ENCODE peak calls at places on chromosomes 16 and 17, in ten cellular contexts. F, G, T, C, A, K, U, V, P and O are unnamed samples.
A peak's percentile ranks its signal among the peaks of the same experiment; 100 is the strongest.

GRCh38 chr16:83969771-83970429 is 1.9 kb downstream of the NECAB2 start:
- DNase-seq in F (no peak), G (no peak), T (no peak), C (no peak), A (no peak), K (no peak), U (no peak), V (no peak), P (no peak), O (no peak)

GRCh38 chr17:72173475-72174116 is 52.8 kb downstream of the SOX9 start:
- DNase-seq in F (no peak), G (no peak), T (no peak), C (no peak), A (no peak), K (no peak), U (no peak), V (no peak), P (no peak), O (no peak)

GRCh38 chr17:42670199-42670924 is 6.4 kb downstream of the PLEKHH3 start:
- DNase-seq in F (no peak), G (no peak), T (no peak), C (no peak), A (no peak), K (peak; percentile 42), U (no peak), V (no peak), P (no peak), O (peak; percentile 55)

GRCh38 chr16:23567602-23568001 is 10.1 kb downstream of the UBFD1 start:
- DNase-seq in F (no peak), G (no peak), T (no peak), C (no peak), A (no peak), K (no peak), U (no peak), V (no peak), P (no peak), O (no peak)

GRCh38 chr16:84193480-84193879 is 2.5 kb downstream of the ADAD2 start:
- DNase-seq in F (no peak), G (no peak), T (no peak), C (no peak), A (no peak), K (no peak), U (no peak), V (no peak), P (no peak), O (no peak)

GRCh38 chr16:59296888-59297287 is 562.8 kb upstream of the GOT2 start:
- DNase-seq in F (no peak), G (no peak), T (no peak), C (no peak), A (no peak), K (no peak), U (no peak), V (no peak), P (no peak), O (no peak)

GRCh38 chr17:81219476-81220180 is 3.1 kb downstream of the CEP131 start:
- DNase-seq in F (no peak), G (no peak), T (no peak), C (no peak), A (no peak), K (no peak), U (no peak), V (no peak), P (no peak), O (no peak)

GRCh38 chr16:31473300-31474052 is 1.5 kb downstream of the TGFB1I1 start:
- DNase-seq in F (no peak), G (no peak), T (no peak), C (peak; percentile 36), A (no peak), K (peak; percentile 46), U (no peak), V (no peak), P (no peak), O (no peak)

GRCh38 chr17:48162305-48162934 is 54.9 kb downstream of the SNX11 start:
- DNase-seq in F (no peak), G (no peak), T (no peak), C (no peak), A (no peak), K (no peak), U (no peak), V (no peak), P (no peak), O (peak; percentile 32)

GRCh38 chr16:71610936-71611871 is 14.8 kb upstream of the MARVELD3 start:
- DNase-seq in F (peak; percentile 28), G (peak; percentile 78), T (peak; percentile 52), C (peak; percentile 73), A (peak; percentile 64), K (peak; percentile 86), U (peak; percentile 33), V (no peak), P (no peak), O (peak; percentile 86)

GRCh38 chr16:21645261-21645721 is 7.1 kb downstream of the IGSF6 start:
- DNase-seq in F (no peak), G (no peak), T (no peak), C (no peak), A (no peak), K (no peak), U (no peak), V (no peak), P (no peak), O (no peak)

GRCh38 chr17:82734987-82735866 is at the start of gene FN3K:
- DNase-seq in F (peak; percentile 47), G (peak; percentile 74), T (peak; percentile 40), C (peak; percentile 77), A (peak; percentile 64), K (peak; percentile 81), U (peak; percentile 78), V (no peak), P (peak; percentile 54), O (peak; percentile 66)

GRCh38 chr17:59151007-59151406 is 4.0 kb downstream of the SKA2 start:
- DNase-seq in F (no peak), G (no peak), T (no peak), C (no peak), A (no peak), K (no peak), U (no peak), V (no peak), P (no peak), O (no peak)

GRCh38 chr16:70378869-70379493 is 32.3 kb downstream of the DDX19A start:
- DNase-seq in F (no peak), G (no peak), T (no peak), C (no peak), A (no peak), K (no peak), U (no peak), V (no peak), P (no peak), O (no peak)

DNA sequence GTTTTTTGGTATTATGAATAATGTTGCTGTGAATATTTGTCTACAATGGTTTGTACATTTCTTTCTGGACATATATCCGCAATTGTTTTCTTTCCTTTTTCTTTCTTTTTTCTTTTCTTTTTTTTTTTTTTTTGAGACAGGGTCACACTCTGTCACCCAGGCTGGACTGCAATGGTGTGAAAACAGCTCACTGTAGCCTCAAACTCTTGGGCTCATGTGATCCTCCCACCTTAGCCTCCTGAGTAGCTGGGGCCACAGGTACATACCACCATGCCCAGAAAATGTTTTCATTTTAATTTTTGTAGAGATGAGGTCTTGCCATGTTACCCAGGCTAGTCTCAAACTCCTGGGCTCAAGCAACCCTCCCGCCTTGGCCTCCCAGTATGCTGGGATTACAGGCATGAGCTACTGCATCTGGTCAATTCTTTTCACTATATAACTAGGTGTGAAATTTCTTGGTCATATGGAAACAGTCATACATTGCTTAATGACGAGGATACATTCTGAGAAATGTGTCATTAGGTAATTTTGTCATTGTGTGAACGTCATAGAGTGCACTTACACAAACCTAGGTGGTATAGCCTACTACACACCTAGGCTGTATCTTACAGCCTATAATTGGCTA is 15.2 kb downstream of the IL21R start:
- DNase-seq in F (no peak), G (no peak), T (no peak), C (no peak), A (no peak), K (no peak), U (no peak), V (no peak), P (no peak), O (no peak)
- TF ChIP-seq CTCF in F (no peak), G (no peak), T (no peak), C (no peak), A (no peak), K (no peak), U (no peak), V (no peak), P (no peak), O (no peak)

GRCh38 chr16:80971814-80972213 is 34.9 kb downstream of the CMC2 start:
- DNase-seq in F (no peak), G (no peak), T (no peak), C (no peak), A (no peak), K (no peak), U (no peak), V (no peak), P (no peak), O (no peak)
- H3K36me3 ChIP-seq in F (peaks cover 26% of the 10 kb centered on the region), G (peaks cover 5% of the 10 kb centered on the region), T (no peaks in the 10 kb centered on the region), C (no peaks in the 10 kb centered on the region), A (peaks cover 3% of the 10 kb centered on the region), K (no peaks in the 10 kb centered on the region), U (no peaks in the 10 kb centered on the region), V (no peaks in the 10 kb centered on the region), P (no peaks in the 10 kb centered on the region), O (no peaks in the 10 kb centered on the region)

DNA sequence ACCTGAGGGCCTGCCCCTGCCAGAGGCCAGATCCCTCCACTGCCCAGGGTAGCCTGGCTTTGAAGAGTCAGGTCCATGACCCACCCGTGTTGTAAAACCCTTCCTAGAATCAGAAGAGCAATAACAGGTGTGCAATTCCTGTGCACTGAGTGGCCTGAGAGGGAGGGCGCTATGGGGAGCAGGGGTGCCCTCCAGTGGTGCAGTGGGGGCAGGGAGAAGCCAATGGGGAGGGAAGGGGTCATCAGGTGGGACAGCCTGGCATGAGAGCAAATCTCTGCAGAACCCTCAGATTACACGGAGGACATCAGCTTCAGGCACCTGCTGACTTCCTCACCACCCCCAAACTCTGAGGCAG is 72.9 kb upstream of the ZNF469 start:
- DNase-seq in F (no peak), G (no peak), T (no peak), C (no peak), A (no peak), K (no peak), U (no peak), V (no peak), P (no peak), O (peak; percentile 17)
- TF ChIP-seq CTCF in F (no peak), G (no peak), T (no peak), C (no peak), A (peak; percentile 13), K (no peak), U (no peak), V (peak; percentile 27), P (no peak), O (no peak)

GRCh38 chr16:4443271-4443670 is 17.6 kb downstream of the DNAJA3 start:
- DNase-seq in F (no peak), G (no peak), T (no peak), C (no peak), A (no peak), K (no peak), U (no peak), V (no peak), P (no peak), O (no peak)

GRCh38 chr16:4442371-4442770 is 16.7 kb downstream of the DNAJA3 start:
- DNase-seq in F (no peak), G (no peak), T (no peak), C (no peak), A (no peak), K (no peak), U (no peak), V (no peak), P (no peak), O (no peak)

DNA sequence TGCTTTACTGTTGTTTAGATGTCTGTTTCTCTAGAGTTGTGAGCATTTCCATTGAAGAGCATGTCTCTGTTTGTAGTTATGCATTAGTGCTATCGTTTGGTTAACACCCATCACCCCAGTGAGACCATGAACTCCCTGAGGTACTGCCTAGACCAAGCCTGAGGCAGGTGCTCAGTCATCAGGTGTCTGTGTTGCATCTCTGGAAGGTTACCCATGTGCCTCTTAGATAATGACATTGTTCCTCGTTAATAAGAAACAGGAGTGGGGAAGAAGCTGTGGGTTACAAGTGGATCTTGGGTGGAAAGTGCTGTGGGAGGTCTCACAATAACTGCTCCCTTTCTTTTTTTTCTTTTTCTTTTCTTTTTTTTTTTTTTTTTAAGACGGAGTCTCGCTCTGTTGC is 18.3 kb downstream of the DNAJA3 start:
- DNase-seq in F (no peak), G (no peak), T (no peak), C (no peak), A (no peak), K (no peak), U (no peak), V (no peak), P (no peak), O (no peak)
- H3K36me3 ChIP-seq in F (peaks cover 100% of the 10 kb centered on the region), G (peaks cover 94% of the 10 kb centered on the region), T (peaks cover 43% of the 10 kb centered on the region), C (peaks cover 24% of the 10 kb centered on the region), A (peaks cover 51% of the 10 kb centered on the region), K (peaks cover 4% of the 10 kb centered on the region), U (no peaks in the 10 kb centered on the region), V (peaks cover 51% of the 10 kb centered on the region), P (no peaks in the 10 kb centered on the region), O (peaks cover 82% of the 10 kb centered on the region)